ENCODE peak calls at places on chromosomes 2 and 18, in ten cellular contexts. Q is NCI-H2171 treated with DMSO at 0.1 percent for 48 hours; O is astrocyte of the hippocampus; D is neural crest cell; L is Right ventricle myocardium superior; X is lung; Y is cardiac muscle cell; U is CD4-positive, alpha-beta memory T cell; Z is LoVo; F is stimulated activated CD4-positive, alpha-beta T cell treated with anti-CD3 and anti-CD28 coated beads, Interleukin-1b, Interleukin-23, amount 100 ng/mL, for 24 hours. I is an unnamed sample.
A peak's percentile ranks its signal among the peaks of the same experiment; 100 is the strongest.

GRCh38 chr2:215540646-215541045 is 104.8 kb upstream of the FN1 start:
- DNase-seq in D (no peak), Q (no peak), U (no peak), L (no peak), Y (no peak), X (no peak), Z (no peak), O (peak; percentile 87), F (no peak), I (peak; percentile 95)

GRCh38 chr2:19158899-19159298 is 199.5 kb downstream of the OSR1 start:
- DNase-seq in U (no peak), Z (no peak), O (no peak), Q (peak; percentile 16), Y (no peak), D (no peak), L (no peak), X (no peak), F (no peak), I (peak; percentile 14)

GRCh38 chr18:25229080-25229479 is 122.9 kb downstream of the ZNF521 start:
- DNase-seq in U (no peak), O (peak; percentile 78), L (no peak), X (no peak), D (no peak), F (no peak), Y (no peak), Z (no peak), Q (peak; percentile 94), I (peak; percentile 67)

GRCh38 chr2:160064916-160065315 is 2.5 kb upstream of the PLA2R1 start:
- DNase-seq in Q (no peak), F (no peak), X (no peak), L (no peak), D (no peak), U (no peak), Z (no peak), Y (no peak), O (no peak), I (no peak)

GRCh38 chr2:166892397-166892796 is 4.1 kb downstream of the XIRP2 start:
- DNase-seq in L (no peak), U (no peak), F (no peak), Y (no peak), D (no peak), Z (no peak), X (no peak), Q (no peak), O (no peak), I (no peak)

GRCh38 chr2:218821605-218822211 is 9.9 kb downstream of the PRKAG3 start:
- DNase-seq in O (no peak), Z (no peak), X (no peak), Y (no peak), Q (no peak), L (no peak), U (no peak), F (no peak), D (no peak), I (no peak)

GRCh38 chr2:63639344-63639743 is 50.6 kb downstream of the MDH1 start:
- DNase-seq in O (no peak), X (no peak), Z (no peak), F (no peak), L (no peak), U (no peak), Y (no peak), D (no peak), Q (no peak), I (no peak)

GRCh38 chr2:240672701-240673190 is 9.9 kb downstream of the AQP12B start:
- DNase-seq in L (no peak), X (no peak), Q (no peak), F (no peak), Z (no peak), O (no peak), U (no peak), Y (no peak), D (no peak), I (no peak)

GRCh38 chr2:172429351-172429968 is 2.1 kb downstream of the ITGA6 start:
- DNase-seq in O (peak; percentile 40), U (no peak), D (no peak), Y (no peak), Q (no peak), X (no peak), F (no peak), Z (no peak), L (no peak), I (peak; percentile 42)

GRCh38 chr2:88739985-88740600 is 48.6 kb downstream of the RPIA start:
- DNase-seq in U (peak; percentile 60), L (peak; percentile 69), O (peak; percentile 85), Z (peak; percentile 60), X (peak; percentile 67), Q (peak; percentile 65), Y (peak; percentile 74), D (peak; percentile 69), F (peak; percentile 59), I (peak; percentile 73)

GRCh38 chr18:74171910-74172606 is 23.7 kb downstream of the TIMM21 start:
- DNase-seq in Q (no peak), Z (peak; percentile 7), O (no peak), L (no peak), Y (no peak), F (no peak), X (no peak), D (no peak), U (no peak), I (no peak)